ENCODE peak calls at places on chromosomes 13 and 19, in four cellular contexts. T is A549, Z is left ventricle myocardium inferior, R is HCT116. V is an unnamed sample.
A peak's percentile ranks its signal among the peaks of the same experiment; 100 is the strongest.

GRCh38 chr13:94708031-94708571 is 4.2 kb downstream of the SOX21 start:
- DNase-seq in T (no peak), Z (no peak), R (no peak), V (no peak)

GRCh38 chr13:76758257-76758656 is 127.9 kb downstream of the KCTD12 start:
- DNase-seq in T (no peak), Z (no peak), R (no peak), V (no peak)

GRCh38 chr19:45142728-45143115 is 18.1 kb downstream of the NKPD1 start:
- DNase-seq in T (no peak), Z (no peak), R (no peak), V (no peak)

GRCh38 chr19:50695251-50696064 is 24.1 kb downstream of the SHANK1 start:
- DNase-seq in T (peak; percentile 29), Z (no peak), R (no peak), V (no peak)

GRCh38 chr13:51058461-51059167 is 52.5 kb downstream of the C13orf42 start:
- DNase-seq in T (no peak), Z (no peak), R (no peak), V (no peak)

GRCh38 chr13:49996166-49996915 is 501 bp upstream of the TRIM13 start:
- DNase-seq in T (peak; percentile 91), Z (peak; percentile 95), R (peak; percentile 74), V (peak; percentile 57)

GRCh38 chr19:29308977-29309520 is 96.1 kb upstream of the UQCRFS1 start:
- DNase-seq in T (no peak), Z (no peak), R (no peak), V (no peak)

GRCh38 chr13:30108913-30109237 is 198.5 kb downstream of the KATNAL1 start:
- DNase-seq in T (no peak), Z (no peak), R (no peak), V (no peak)

GRCh38 chr19:2255982-2256685 is at the start of gene JSRP1:
- DNase-seq in T (no peak), Z (no peak), R (no peak), V (no peak)

GRCh38 chr13:20188649-20189553 is 3.8 kb downstream of the GJB2 start:
- DNase-seq in T (peak; percentile 33), Z (no peak), R (no peak), V (no peak)

GRCh38 chr19:54644056-54644455 is 13.8 kb downstream of the LILRB1 start:
- DNase-seq in T (no peak), Z (peak; percentile 26), R (no peak), V (no peak)

GRCh38 chr19:33795370-33796163 is 1.1 kb upstream of the KCTD15 start:
- DNase-seq in T (peak; percentile 96), Z (peak; percentile 88), R (no peak), V (peak; percentile 50)

GRCh38 chr13:48727252-48728011 is 73.7 kb downstream of the CYSLTR2 start:
- DNase-seq in T (no peak), Z (peak; percentile 48), R (no peak), V (no peak)

GRCh38 chr13:50715402-50716146 is 127.9 kb downstream of the DLEU7 start:
- DNase-seq in T (no peak), Z (peak; percentile 43), R (no peak), V (no peak)

GRCh38 chr19:34661357-34661756 is 15.6 kb downstream of the SCGB2B2 start:
- DNase-seq in T (no peak), Z (no peak), R (no peak), V (peak; percentile 87)

GRCh38 chr19:29576761-29577661 is 29.1 kb upstream of the POP4 start:
- DNase-seq in T (no peak), Z (no peak), R (no peak), V (no peak)

GRCh38 chr13:47188802-47189201 is 291.9 kb upstream of the HTR2A start:
- DNase-seq in T (no peak), Z (no peak), R (no peak), V (no peak)

GRCh38 chr13:99828114-99828513 is 143.5 kb downstream of the ZIC5 start:
- DNase-seq in T (no peak), Z (no peak), R (no peak), V (no peak)

GRCh38 chr19:23263870-23264590 is 13.8 kb upstream of the ZNF724 start:
- DNase-seq in T (no peak), Z (no peak), R (no peak), V (no peak)

GRCh38 chr13:73708393-73708985 is 425.7 kb downstream of the KLF12 start:
- DNase-seq in T (peak; percentile 72), Z (no peak), R (peak; percentile 57), V (no peak)

GRCh38 chr19:18839465-18840287 is 7.9 kb downstream of the UPF1 start:
- DNase-seq in T (no peak), Z (no peak), R (no peak), V (peak; percentile 26)

GRCh38 chr13:49635599-49636433 is 7.5 kb downstream of the ARL11 start:
- DNase-seq in T (no peak), Z (no peak), R (no peak), V (no peak)

GRCh38 chr13:27991881-27992280 is 3.4 kb upstream of the URAD start:
- DNase-seq in T (no peak), Z (no peak), R (no peak), V (no peak)

GRCh38 chr13:20814224-20814910 is 40.6 kb upstream of the EEF1AKMT1 start:
- DNase-seq in T (peak; percentile 46), Z (peak; percentile 81), R (no peak), V (no peak)

GRCh38 chr13:109336730-109337129 is 449.7 kb downstream of the IRS2 start:
- DNase-seq in T (peak; percentile 52), Z (no peak), R (no peak), V (no peak)

GRCh38 chr13:27005556-27005955 is 166.1 kb downstream of the USP12 start:
- DNase-seq in T (no peak), Z (no peak), R (no peak), V (no peak)

GRCh38 chr19:1933942-1934341 is 7.0 kb upstream of the CSNK1G2 start:
- DNase-seq in T (no peak), Z (no peak), R (no peak), V (no peak)

GRCh38 chr19:19214892-19215291 is 3.1 kb downstream of the NCAN start:
- DNase-seq in T (no peak), Z (no peak), R (no peak), V (no peak)

GRCh38 chr13:79211377-79211776 is 194.7 kb downstream of the RBM26 start:
- DNase-seq in T (no peak), Z (no peak), R (no peak), V (no peak)

GRCh38 chr19:20250627-20251026 is 83.6 kb downstream of the ZNF486 start:
- DNase-seq in T (no peak), Z (no peak), R (no peak), V (no peak)

GRCh38 chr13:33235078-33235477 is 50.5 kb downstream of the STARD13 start:
- DNase-seq in T (no peak), Z (no peak), R (no peak), V (no peak)

GRCh38 chr13:95800455-95800854 is 123.5 kb downstream of the DNAJC3 start:
- DNase-seq in T (no peak), Z (no peak), R (no peak), V (no peak)

GRCh38 chr19:5932146-5932545 is 18.1 kb downstream of the CAPS start:
- DNase-seq in T (no peak), Z (no peak), R (no peak), V (no peak)

GRCh38 chr13:40452741-40453665 is 213.4 kb downstream of the FOXO1 start:
- DNase-seq in T (peak; percentile 33), Z (no peak), R (no peak), V (no peak)

GRCh38 chr19:4556574-4557185 is 2.8 kb downstream of the SEMA6B start:
- DNase-seq in T (peak; percentile 82), Z (no peak), R (peak; percentile 69), V (no peak)

GRCh38 chr19:28463493-28464053 is 749.4 kb downstream of the UQCRFS1 start:
- DNase-seq in T (no peak), Z (no peak), R (no peak), V (no peak)

GRCh38 chr13:27466513-27466912 is 16.1 kb upstream of the MTIF3 start:
- DNase-seq in T (no peak), Z (no peak), R (no peak), V (no peak)

DNA sequence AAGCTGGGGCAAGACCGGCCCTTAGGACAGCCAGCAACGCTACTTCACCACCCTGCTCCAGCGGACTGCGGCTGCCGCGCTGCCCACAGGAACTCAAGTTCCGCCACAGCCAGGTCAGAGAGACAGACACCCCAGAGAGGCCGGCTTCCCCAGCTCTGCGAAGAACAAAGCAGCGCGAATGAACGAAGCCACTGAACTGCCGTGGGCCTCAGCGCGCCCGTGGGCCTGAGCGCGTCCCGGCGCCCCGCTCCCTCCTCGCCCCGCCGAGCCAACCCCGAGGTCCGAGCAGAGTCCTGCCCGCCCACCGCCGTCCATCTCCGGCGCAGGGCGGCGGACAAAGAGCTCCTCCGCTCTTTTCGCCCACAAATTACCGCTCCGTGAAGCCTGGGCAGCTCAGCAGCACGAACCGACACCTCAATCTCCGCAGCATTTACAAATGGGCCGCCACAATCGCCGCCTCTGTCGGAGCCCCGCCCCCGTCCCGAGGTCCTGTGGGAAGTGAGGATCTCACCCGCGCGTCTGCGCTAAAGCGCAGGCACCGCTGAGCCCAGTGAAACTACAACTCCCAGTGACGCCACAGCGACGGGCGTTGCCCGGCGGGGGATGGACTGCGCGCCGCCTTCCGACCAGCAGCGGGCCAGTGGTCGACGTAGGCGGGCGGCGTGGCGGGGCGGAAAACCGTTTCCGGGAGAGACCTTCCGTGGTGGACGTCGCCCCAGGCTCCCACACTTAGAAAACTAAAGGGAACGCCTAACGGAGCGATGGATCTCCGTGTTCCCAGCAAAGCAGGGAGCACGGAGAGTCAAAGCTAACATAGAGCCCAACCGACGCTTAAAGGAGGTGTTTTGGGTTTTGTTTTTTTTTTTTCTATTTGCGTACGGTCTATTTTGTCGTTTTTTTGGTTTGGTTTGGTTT is 158.7 kb downstream of the RNF17 start:
- DNase-seq in T (peak; percentile 93), Z (peak; percentile 98), R (peak; percentile 90), V (peak; percentile 81)
- TF ChIP-seq CTCF in T (no peak), Z (peak; percentile 40), R (no peak), V (no peak)

GRCh38 chr19:15251010-15251748 is 18.9 kb upstream of the EPHX3 start:
- DNase-seq in T (no peak), Z (no peak), R (no peak), V (no peak)
- H3K4me3 ChIP-seq in T (no peak overlapping the region), Z (peak overlapping the region; percentile 46), R (no peak overlapping the region), V (no peak overlapping the region)

GRCh38 chr19:883661-884211 is 9.3 kb downstream of the MED16 start:
- DNase-seq in T (no peak), Z (no peak), R (peak; percentile 91), V (no peak)
- TF ChIP-seq CTCF in T (no peak), Z (no peak), R (peak; percentile 80), V (no peak)

DNA sequence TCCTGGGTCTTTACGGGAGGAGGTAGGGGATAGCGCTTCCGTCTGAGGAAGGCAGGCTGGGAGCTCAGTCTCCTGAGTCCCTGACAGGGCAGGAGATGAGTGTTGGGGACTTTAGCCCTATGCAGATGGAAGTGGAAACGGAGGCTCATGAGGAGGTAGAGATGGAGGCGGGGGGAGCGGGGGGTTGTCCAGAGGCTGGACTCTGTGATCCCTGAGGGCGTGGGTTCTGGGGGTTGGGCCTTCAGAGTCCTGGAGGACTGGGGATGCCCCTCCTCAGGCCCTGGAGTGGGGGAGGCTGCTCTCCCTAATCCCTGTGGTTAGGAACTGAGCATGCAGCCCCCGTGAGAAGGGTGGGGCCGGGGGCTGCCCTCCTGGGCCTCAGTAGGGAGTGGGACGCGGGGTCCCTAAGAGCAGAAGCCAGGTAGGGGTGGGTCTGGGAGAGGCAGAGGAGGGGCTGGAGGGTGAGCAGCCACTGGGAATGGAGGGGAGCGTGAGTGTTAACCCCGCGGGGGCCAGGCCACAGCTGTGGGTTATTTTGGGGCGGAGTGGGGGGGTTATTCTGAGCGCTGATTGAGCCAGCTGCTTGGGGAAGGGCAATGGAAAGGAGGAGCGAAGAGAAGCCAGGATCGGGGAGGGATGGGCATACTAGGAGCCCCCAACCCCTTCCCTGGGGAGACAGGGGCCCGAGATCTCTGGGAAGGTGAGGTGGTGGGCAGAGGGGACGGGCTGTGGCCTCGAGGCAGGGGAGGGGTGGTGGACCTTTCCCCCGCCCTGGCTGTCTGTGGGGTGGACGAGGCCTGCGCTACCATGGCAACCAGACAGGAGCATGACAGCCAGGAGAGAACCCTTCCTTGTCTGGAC is 2.8 kb downstream of the GRIN2D start:
- DNase-seq in T (peak; percentile 70), Z (no peak), R (no peak), V (no peak)
- H3K4me3 ChIP-seq in T (no peak overlapping the region), Z (no peak overlapping the region), R (no peak overlapping the region), V (no peak overlapping the region)

V was measured in LNCaP clone FGC.